ENCODE peak calls at places on chromosomes 16 and 17, in four cellular contexts. T is WTC11, R is K562, K is HepG2. M is an unnamed sample.

GRCh38 chr17:41264599-41264998 is 579 bp upstream of the KRTAP9-6 start:
- DNase-seq in R (peak; percentile 0), T (no peak), K (no peak), M (no peak)

GRCh38 chr17:6936370-6937028 is 59.4 kb upstream of the ALOX12 start:
- DNase-seq in K (no peak), R (no peak), T (no peak), M (no peak)

GRCh38 chr16:2827831-2828520 is 2.1 kb upstream of the ZG16B start:
- DNase-seq in K (no peak), R (peak; percentile 47), T (no peak), M (no peak)

GRCh38 chr16:30054959-30055553 is 10.5 kb upstream of the ALDOA start:
- DNase-seq in T (peak; percentile 84), K (peak; percentile 62), R (peak; percentile 56), M (peak; percentile 81)

GRCh38 chr17:40151414-40151955 is 11.1 kb downstream of the CASC3 start:
- DNase-seq in R (no peak), K (no peak), T (no peak), M (no peak)

GRCh38 chr16:52805559-52806168 is 247.0 kb downstream of the CHD9NB start:
- DNase-seq in K (no peak), R (no peak), T (no peak), M (no peak)

GRCh38 chr17:83186751-83187421 is 107.5 kb downstream of the METRNL start:
- DNase-seq in T (peak; percentile 4), R (no peak), K (no peak), M (no peak)

GRCh38 chr16:61791465-61791864 is 244.8 kb downstream of the CDH8 start:
- DNase-seq in R (no peak), K (no peak), T (no peak), M (no peak)

GRCh38 chr17:6578491-6578890 is 22.1 kb upstream of the PITPNM3 start:
- DNase-seq in T (no peak), K (no peak), R (no peak), M (no peak)

GRCh38 chr16:3922241-3922640 is 41.7 kb upstream of the CREBBP start:
- DNase-seq in R (no peak), T (no peak), K (no peak), M (no peak)

GRCh38 chr16:86100205-86101134 is 201.5 kb downstream of the IRF8 start:
- DNase-seq in T (no peak), K (peak; percentile 69), R (no peak), M (no peak)

GRCh38 chr17:7219812-7220592 is at the start of the genes ACADVL and DLG4:
- DNase-seq in K (peak; percentile 75), R (peak; percentile 75), T (peak; percentile 90), M (peak; percentile 82)

GRCh38 chr16:74485916-74486315 is 64.6 kb upstream of the CLEC18B start:
- DNase-seq in T (no peak), K (no peak), R (no peak), M (no peak)

GRCh38 chr17:63701477-63702222 is 1.7 kb upstream of the LIMD2 start:
- DNase-seq in T (no peak), K (no peak), R (peak; percentile 29), M (no peak)

GRCh38 chr16:10037771-10038170 is 144.5 kb downstream of the GRIN2A start:
- DNase-seq in R (no peak), T (no peak), K (no peak), M (no peak)

GRCh38 chr16:68037820-68038597 is 14.9 kb downstream of the DUS2 start:
- DNase-seq in R (no peak), T (no peak), K (no peak), M (no peak)

GRCh38 chr17:38663125-38663751 is 11.5 kb downstream of the EPOP start:
- DNase-seq in T (peak; percentile 95), K (peak; percentile 90), R (peak; percentile 61), M (peak; percentile 88)

GRCh38 chr17:77002103-77003045 is 134.2 kb downstream of the MGAT5B start:
- DNase-seq in K (peak; percentile 100), R (no peak), T (no peak), M (peak; percentile 100)

GRCh38 chr16:976389-976931 is 5.1 kb upstream of the SOX8 start:
- DNase-seq in R (no peak), T (no peak), K (no peak), M (no peak)

GRCh38 chr17:6279659-6280058 is 155.3 kb downstream of the AIPL1 start:
- DNase-seq in K (peak; percentile 38), R (no peak), T (peak; percentile 81), M (peak; percentile 51)

GRCh38 chr17:35052780-35053179 is 10.7 kb downstream of the RFFL start:
- DNase-seq in R (no peak), T (no peak), K (no peak), M (no peak)

GRCh38 chr17:68613739-68614298 is 12.7 kb upstream of the FAM20A start:
- DNase-seq in K (peak; percentile 86), R (peak; percentile 38), T (peak; percentile 58), M (peak; percentile 21)

GRCh38 chr17:64750891-64751677 is 89.0 kb upstream of the SMURF2 start:
- DNase-seq in K (no peak), R (no peak), T (no peak), M (no peak)

GRCh38 chr16:64363039-64363438 is 758.8 kb downstream of the CDH11 start:
- DNase-seq in T (no peak), R (no peak), K (no peak), M (no peak)

DNA sequence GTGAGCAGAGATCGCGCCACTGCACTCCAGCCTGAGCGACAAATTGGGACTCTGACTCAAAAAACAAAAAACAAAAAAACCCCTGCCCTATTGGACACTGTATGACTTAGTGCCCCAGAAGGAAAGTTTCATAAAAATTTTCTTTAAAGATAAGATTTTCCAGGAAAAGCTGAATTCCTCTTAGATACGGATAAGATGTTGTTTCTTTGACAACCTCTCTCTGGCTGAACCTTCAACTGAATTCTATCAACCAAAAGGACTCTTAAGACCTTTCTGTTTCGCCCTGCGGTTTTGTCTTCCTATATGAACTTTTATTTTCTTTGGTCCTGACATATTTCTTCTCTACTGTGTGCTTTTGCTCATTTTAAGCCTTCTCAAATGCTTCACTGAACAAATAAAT is 35.8 kb downstream of the CPPED1 start:
- DNase-seq in R (no peak), T (no peak), K (no peak), M (no peak)
- TF ChIP-seq HMGXB4 in R (no peak), T (no peak), K (no peak), M (no peak)

GRCh38 chr16:88390760-88391496 is 8.2 kb downstream of the ZNF469 start:
- DNase-seq in T (no peak), R (no peak), K (no peak), M (no peak)

GRCh38 chr16:88392111-88392510 is 9.4 kb downstream of the ZNF469 start:
- DNase-seq in K (no peak), T (no peak), R (no peak), M (no peak)

GRCh38 chr16:88392616-88393015 is 9.9 kb downstream of the ZNF469 start:
- DNase-seq in T (no peak), R (no peak), K (no peak), M (no peak)

GRCh38 chr16:88390265-88390664 is 7.5 kb downstream of the ZNF469 start:
- DNase-seq in T (no peak), K (no peak), R (no peak), M (no peak)

GRCh38 chr16:88391497-88391850 is 8.7 kb downstream of the ZNF469 start:
- DNase-seq in R (no peak), K (no peak), T (no peak), M (no peak)
- TF ChIP-seq HMGXB4 in R (no peak), K (no peak), T (no peak), M (no peak)

GRCh38 chr17:44005865-44006580 is 1.6 kb downstream of the NAGS start:
- DNase-seq in R (no peak), T (peak; percentile 77), K (no peak), M (no peak)
- TF ChIP-seq HMGXB4 in R (no peak), T (peak; percentile 34), K (no peak), M (no peak)

GRCh38 chr16:27686926-27687325 is 137.0 kb downstream of the KATNIP start:
- DNase-seq in R (no peak), T (no peak), K (no peak), M (no peak)
- TF ChIP-seq HMGXB4 in R (no peak), T (no peak), K (no peak), M (no peak)

GRCh38 chr17:79491006-79491405 is 119.8 kb downstream of the RBFOX3 start:
- DNase-seq in T (no peak), K (no peak), R (no peak), M (no peak)
- TF ChIP-seq HMGXB4 in T (no peak), K (no peak), R (no peak), M (no peak)

GRCh38 chr16:78122774-78123315 is 23.4 kb downstream of the WWOX start:
- DNase-seq in R (peak; percentile 29), K (peak; percentile 75), T (no peak), M (peak; percentile 46)
- TF ChIP-seq HMGXB4 in R (no peak), K (no peak), T (no peak), M (no peak)

DNA sequence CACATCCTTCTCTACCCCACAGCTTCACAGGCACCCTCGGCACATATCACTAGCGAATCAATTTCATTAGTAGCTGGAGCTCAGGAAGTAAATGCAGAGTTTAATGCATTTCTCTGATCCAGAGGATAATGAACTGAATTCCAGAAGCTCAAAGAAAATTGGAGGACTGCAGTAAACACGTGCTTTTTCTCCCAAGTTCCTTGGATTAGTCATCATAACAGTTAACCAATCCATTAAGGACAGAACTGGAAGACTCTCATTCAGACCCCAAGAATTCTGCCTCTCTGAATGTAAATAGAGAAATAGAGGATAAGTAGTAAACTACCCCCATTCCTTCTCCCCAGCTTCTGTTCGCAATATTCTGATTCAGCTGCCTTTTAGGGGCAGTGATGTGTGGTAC is 40.7 kb downstream of the DUSP14 start:
- DNase-seq in R (no peak), K (no peak), T (no peak), M (no peak)
- TF ChIP-seq HMGXB4 in R (no peak), K (no peak), T (no peak), M (no peak)

GRCh38 chr16:84308120-84308519 is 13.4 kb downstream of the WFDC1 start:
- DNase-seq in R (peak; percentile 57), T (peak; percentile 79), K (peak; percentile 40), M (peak; percentile 64)

GRCh38 chr16:84303516-84303915 is 8.8 kb downstream of the WFDC1 start:
- DNase-seq in T (no peak), R (no peak), K (no peak), M (no peak)

GRCh38 chr16:84303023-84303422 is 8.3 kb downstream of the WFDC1 start:
- DNase-seq in K (no peak), R (no peak), T (no peak), M (no peak)

GRCh38 chr16:84307209-84307954 is 12.7 kb downstream of the WFDC1 start:
- DNase-seq in T (no peak), K (no peak), R (no peak), M (no peak)

DNA sequence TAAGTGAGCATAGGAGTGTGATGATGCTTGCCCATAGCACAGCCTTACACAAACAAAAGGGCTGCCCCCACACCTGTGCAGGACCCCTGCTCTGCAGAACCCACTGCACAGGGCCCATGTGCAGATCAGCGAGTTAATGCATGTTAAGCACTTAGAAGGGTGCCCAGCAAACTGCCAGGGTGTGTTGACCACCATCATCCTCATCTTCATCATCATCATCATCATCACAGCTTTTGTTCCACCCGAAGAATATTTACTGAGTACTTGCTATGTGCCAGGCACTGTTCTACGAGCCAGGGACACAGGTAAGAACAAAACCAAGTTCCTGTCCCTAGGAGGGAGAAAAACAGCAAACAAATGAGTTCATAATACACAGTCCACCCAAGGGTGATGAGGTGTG is 11.9 kb downstream of the WFDC1 start:
- DNase-seq in K (no peak), R (no peak), T (no peak), M (no peak)
- TF ChIP-seq HMGXB4 in K (no peak), R (no peak), T (no peak), M (no peak)

M was measured in A549.